ENCODE peak calls at places on chromosomes 12 and 14, in nine cellular contexts. One of them, this sample, is unnamed.

GRCh38 chr12:55019784-55020183 is at the start of gene NEUROD4:
- DNase-seq in CD4-positive, CD25-positive, alpha-beta regulatory T cell: peak
- DNase-seq in left ventricle myocardium inferior: peak
- DNase-seq in fibroblast of mammary gland: peak
- DNase-seq in tibial artery: no peak
- DNase-seq in PC-9: no peak
- DNase-seq in foreskin fibroblast: peak
- DNase-seq in heart left ventricle: peak
- DNase-seq in osteoblast: peak
- DNase-seq in this sample: peak

GRCh38 chr12:85641796-85642195 is 194.4 kb downstream of the RASSF9 start:
- DNase-seq in foreskin fibroblast: peak
- DNase-seq in CD4-positive, CD25-positive, alpha-beta regulatory T cell: no peak
- DNase-seq in heart left ventricle: no peak
- DNase-seq in tibial artery: no peak
- DNase-seq in fibroblast of mammary gland: peak
- DNase-seq in left ventricle myocardium inferior: no peak
- DNase-seq in osteoblast: no peak
- DNase-seq in PC-9: peak
- DNase-seq in this sample: no peak

GRCh38 chr14:54659365-54659764 is 92.4 kb downstream of the SAMD4A start:
- DNase-seq in heart left ventricle: no peak
- DNase-seq in tibial artery: no peak
- DNase-seq in CD4-positive, CD25-positive, alpha-beta regulatory T cell: no peak
- DNase-seq in osteoblast: no peak
- DNase-seq in PC-9: peak
- DNase-seq in fibroblast of mammary gland: no peak
- DNase-seq in foreskin fibroblast: no peak
- DNase-seq in left ventricle myocardium inferior: no peak
- DNase-seq in this sample: no peak

GRCh38 chr12:63068857-63069442 is 82.1 kb downstream of the AVPR1A start:
- DNase-seq in CD4-positive, CD25-positive, alpha-beta regulatory T cell: no peak
- DNase-seq in fibroblast of mammary gland: peak
- DNase-seq in left ventricle myocardium inferior: no peak
- DNase-seq in heart left ventricle: no peak
- DNase-seq in foreskin fibroblast: peak
- DNase-seq in osteoblast: no peak
- DNase-seq in PC-9: peak
- DNase-seq in tibial artery: no peak
- DNase-seq in this sample: peak

GRCh38 chr12:101862245-101862644 is 15.1 kb upstream of the DRAM1 start:
- DNase-seq in osteoblast: no peak
- DNase-seq in foreskin fibroblast: no peak
- DNase-seq in CD4-positive, CD25-positive, alpha-beta regulatory T cell: no peak
- DNase-seq in tibial artery: no peak
- DNase-seq in heart left ventricle: no peak
- DNase-seq in left ventricle myocardium inferior: no peak
- DNase-seq in PC-9: peak
- DNase-seq in fibroblast of mammary gland: no peak
- DNase-seq in this sample: no peak

GRCh38 chr12:85130631-85131030 is 94.5 kb downstream of the LRRIQ1 start:
- DNase-seq in PC-9: no peak
- DNase-seq in osteoblast: no peak
- DNase-seq in foreskin fibroblast: peak
- DNase-seq in tibial artery: no peak
- DNase-seq in CD4-positive, CD25-positive, alpha-beta regulatory T cell: no peak
- DNase-seq in fibroblast of mammary gland: no peak
- DNase-seq in heart left ventricle: no peak
- DNase-seq in left ventricle myocardium inferior: no peak
- DNase-seq in this sample: peak

GRCh38 chr12:51766067-51766466 is 82.5 kb downstream of the FIGNL2 start:
- DNase-seq in PC-9: no peak
- DNase-seq in heart left ventricle: no peak
- DNase-seq in osteoblast: no peak
- DNase-seq in tibial artery: no peak
- DNase-seq in left ventricle myocardium inferior: no peak
- DNase-seq in CD4-positive, CD25-positive, alpha-beta regulatory T cell: no peak
- DNase-seq in foreskin fibroblast: no peak
- DNase-seq in fibroblast of mammary gland: no peak
- DNase-seq in this sample: no peak

GRCh38 chr12:48334807-48335206 is 15.9 kb downstream of the ZNF641 start:
- DNase-seq in heart left ventricle: no peak
- DNase-seq in left ventricle myocardium inferior: no peak
- DNase-seq in PC-9: no peak
- DNase-seq in osteoblast: peak
- DNase-seq in CD4-positive, CD25-positive, alpha-beta regulatory T cell: no peak
- DNase-seq in tibial artery: no peak
- DNase-seq in foreskin fibroblast: no peak
- DNase-seq in fibroblast of mammary gland: no peak
- DNase-seq in this sample: no peak

DNA sequence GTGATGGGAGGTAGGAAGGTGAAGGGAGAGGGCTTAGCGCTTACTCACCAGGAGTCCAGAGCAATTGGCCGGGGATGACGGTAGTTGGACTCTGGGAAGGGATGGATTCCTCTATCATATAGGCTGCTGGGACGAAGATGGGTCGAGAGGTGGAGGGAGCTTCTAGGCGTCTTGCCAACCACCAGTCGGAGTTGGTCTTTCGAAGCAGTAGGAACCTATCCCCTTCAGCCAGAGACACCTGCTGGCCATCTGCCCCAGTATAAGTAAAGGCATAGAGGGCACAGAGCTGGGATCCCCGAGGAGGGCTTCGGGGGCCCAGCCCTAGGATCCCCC is 657 bp downstream of the ARHGAP9 start:
- DNase-seq in left ventricle myocardium inferior: no peak
- DNase-seq in tibial artery: no peak
- DNase-seq in CD4-positive, CD25-positive, alpha-beta regulatory T cell: no peak
- DNase-seq in heart left ventricle: no peak
- DNase-seq in foreskin fibroblast: no peak
- DNase-seq in fibroblast of mammary gland: no peak
- DNase-seq in osteoblast: peak
- DNase-seq in PC-9: no peak
- DNase-seq in this sample: no peak
- H3K4me3 ChIP-seq in left ventricle myocardium inferior: no peak
- H3K4me3 ChIP-seq in tibial artery: no peak
- H3K4me3 ChIP-seq in CD4-positive, CD25-positive, alpha-beta regulatory T cell: peak
- H3K4me3 ChIP-seq in heart left ventricle: no peak
- H3K4me3 ChIP-seq in foreskin fibroblast: no peak
- H3K4me3 ChIP-seq in fibroblast of mammary gland: no peak
- H3K4me3 ChIP-seq in osteoblast: no peak
- H3K4me3 ChIP-seq in PC-9: no peak
- H3K4me3 ChIP-seq in this sample: no peak

GRCh38 chr14:90671382-90671781 is 144.8 kb downstream of the TTC7B start:
- DNase-seq in heart left ventricle: no peak
- DNase-seq in tibial artery: no peak
- DNase-seq in PC-9: no peak
- DNase-seq in left ventricle myocardium inferior: no peak
- DNase-seq in CD4-positive, CD25-positive, alpha-beta regulatory T cell: peak
- DNase-seq in fibroblast of mammary gland: no peak
- DNase-seq in foreskin fibroblast: no peak
- DNase-seq in osteoblast: no peak
- DNase-seq in this sample: no peak
- H3K4me3 ChIP-seq in heart left ventricle: no peak
- H3K4me3 ChIP-seq in tibial artery: no peak
- H3K4me3 ChIP-seq in PC-9: no peak
- H3K4me3 ChIP-seq in left ventricle myocardium inferior: no peak
- H3K4me3 ChIP-seq in CD4-positive, CD25-positive, alpha-beta regulatory T cell: peak
- H3K4me3 ChIP-seq in fibroblast of mammary gland: no peak
- H3K4me3 ChIP-seq in foreskin fibroblast: no peak
- H3K4me3 ChIP-seq in osteoblast: no peak
- H3K4me3 ChIP-seq in this sample: no peak

GRCh38 chr12:118122264-118122663 is 13.7 kb upstream of the PEBP1 start:
- DNase-seq in foreskin fibroblast: no peak
- DNase-seq in PC-9: no peak
- DNase-seq in fibroblast of mammary gland: no peak
- DNase-seq in tibial artery: no peak
- DNase-seq in left ventricle myocardium inferior: no peak
- DNase-seq in heart left ventricle: no peak
- DNase-seq in CD4-positive, CD25-positive, alpha-beta regulatory T cell: no peak
- DNase-seq in osteoblast: no peak
- DNase-seq in this sample: no peak

GRCh38 chr12:118124333-118124874 is 11.5 kb upstream of the PEBP1 start:
- DNase-seq in CD4-positive, CD25-positive, alpha-beta regulatory T cell: no peak
- DNase-seq in left ventricle myocardium inferior: no peak
- DNase-seq in fibroblast of mammary gland: no peak
- DNase-seq in foreskin fibroblast: no peak
- DNase-seq in tibial artery: no peak
- DNase-seq in heart left ventricle: no peak
- DNase-seq in PC-9: no peak
- DNase-seq in osteoblast: no peak
- DNase-seq in this sample: no peak

GRCh38 chr12:118120579-118121363 is 15.2 kb upstream of the PEBP1 start:
- DNase-seq in left ventricle myocardium inferior: peak
- DNase-seq in CD4-positive, CD25-positive, alpha-beta regulatory T cell: peak
- DNase-seq in fibroblast of mammary gland: peak
- DNase-seq in osteoblast: peak
- DNase-seq in PC-9: no peak
- DNase-seq in heart left ventricle: peak
- DNase-seq in tibial artery: peak
- DNase-seq in foreskin fibroblast: peak
- DNase-seq in this sample: no peak

DNA sequence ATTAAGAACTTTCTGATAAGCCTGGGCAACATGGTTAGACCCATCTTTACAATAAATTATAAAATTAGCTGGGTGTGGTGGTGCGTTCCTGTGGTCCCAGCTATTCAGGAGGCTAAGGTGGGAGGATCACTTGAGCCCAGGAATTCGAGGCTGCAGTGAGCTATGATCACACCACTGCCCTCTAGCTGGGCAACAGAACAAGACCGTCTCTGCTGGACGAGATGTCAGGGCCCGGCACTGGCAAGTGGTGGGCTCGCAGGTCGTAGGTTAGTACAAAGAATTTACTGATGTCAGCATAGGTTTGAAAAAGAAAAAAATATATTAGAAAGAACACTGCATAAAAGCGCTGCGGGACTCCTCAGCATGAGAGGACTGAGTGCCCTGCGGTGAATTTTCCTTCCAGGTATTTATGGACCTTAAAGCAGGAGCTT is 15.7 kb upstream of the VSIG10 start:
- DNase-seq in tibial artery: no peak
- DNase-seq in CD4-positive, CD25-positive, alpha-beta regulatory T cell: no peak
- DNase-seq in heart left ventricle: no peak
- DNase-seq in foreskin fibroblast: no peak
- DNase-seq in osteoblast: no peak
- DNase-seq in fibroblast of mammary gland: no peak
- DNase-seq in PC-9: no peak
- DNase-seq in left ventricle myocardium inferior: no peak
- DNase-seq in this sample: no peak
- H3K4me3 ChIP-seq in tibial artery: no peak
- H3K4me3 ChIP-seq in CD4-positive, CD25-positive, alpha-beta regulatory T cell: no peak
- H3K4me3 ChIP-seq in heart left ventricle: no peak
- H3K4me3 ChIP-seq in foreskin fibroblast: no peak
- H3K4me3 ChIP-seq in osteoblast: no peak
- H3K4me3 ChIP-seq in fibroblast of mammary gland: no peak
- H3K4me3 ChIP-seq in PC-9: no peak
- H3K4me3 ChIP-seq in left ventricle myocardium inferior: no peak
- H3K4me3 ChIP-seq in this sample: no peak

DNA sequence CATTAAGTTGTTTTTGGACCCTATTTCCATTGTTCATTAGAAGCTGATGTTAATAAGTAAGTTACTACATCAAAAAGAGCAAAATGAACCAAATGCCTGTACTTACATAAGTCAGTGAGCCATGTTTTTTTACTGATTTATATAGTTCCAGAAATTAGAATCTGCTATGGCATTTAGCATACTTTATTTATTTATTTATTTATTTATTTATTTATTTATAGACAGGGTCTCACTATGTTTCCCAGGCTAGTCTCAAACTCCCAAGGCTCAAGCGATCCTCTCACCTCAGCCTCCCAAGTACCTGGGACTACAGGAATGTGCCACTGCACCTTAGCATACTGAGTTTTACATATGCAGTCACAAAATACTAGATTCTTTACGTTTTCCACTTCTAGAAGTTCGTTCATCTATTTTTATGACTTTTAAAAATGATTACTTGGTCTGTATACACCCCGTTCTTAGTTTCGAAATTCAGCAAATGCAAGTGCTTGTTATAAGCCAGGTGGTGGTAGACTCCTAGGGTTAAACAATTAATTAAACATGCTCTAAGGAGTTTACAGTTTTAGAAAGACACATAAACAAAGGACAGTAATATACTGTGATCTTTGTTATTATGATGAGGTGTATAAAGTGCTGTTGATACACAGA is 69.8 kb downstream of the SCFD1 start:
- DNase-seq in fibroblast of mammary gland: no peak
- DNase-seq in osteoblast: no peak
- DNase-seq in tibial artery: no peak
- DNase-seq in CD4-positive, CD25-positive, alpha-beta regulatory T cell: no peak
- DNase-seq in foreskin fibroblast: no peak
- DNase-seq in heart left ventricle: no peak
- DNase-seq in PC-9: no peak
- DNase-seq in left ventricle myocardium inferior: no peak
- DNase-seq in this sample: no peak
- H3K4me3 ChIP-seq in fibroblast of mammary gland: no peak
- H3K4me3 ChIP-seq in osteoblast: no peak
- H3K4me3 ChIP-seq in tibial artery: no peak
- H3K4me3 ChIP-seq in CD4-positive, CD25-positive, alpha-beta regulatory T cell: no peak
- H3K4me3 ChIP-seq in foreskin fibroblast: no peak
- H3K4me3 ChIP-seq in heart left ventricle: no peak
- H3K4me3 ChIP-seq in PC-9: no peak
- H3K4me3 ChIP-seq in left ventricle myocardium inferior: no peak
- H3K4me3 ChIP-seq in this sample: no peak

DNA sequence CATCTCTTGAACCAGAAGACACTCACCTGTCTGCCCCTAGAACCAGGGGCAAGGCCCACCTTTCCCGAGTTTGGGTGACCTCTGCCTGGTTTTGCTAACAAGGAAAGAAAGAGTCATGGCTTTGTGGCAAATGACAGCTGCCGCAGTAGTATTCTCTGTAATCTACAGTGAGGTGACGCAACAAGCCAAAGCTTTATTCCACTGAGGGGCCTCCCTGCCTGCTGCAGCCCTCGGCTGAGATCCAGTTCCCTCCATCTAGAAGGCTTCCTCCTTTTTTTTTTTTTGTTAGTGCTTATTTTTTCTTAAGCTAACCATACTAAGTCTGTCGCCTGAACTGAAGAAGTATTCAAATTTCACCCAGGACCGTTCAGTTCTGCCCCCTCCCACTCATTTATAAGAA is 142.3 kb upstream of the TMCC3 start:
- DNase-seq in tibial artery: no peak
- DNase-seq in osteoblast: no peak
- DNase-seq in fibroblast of mammary gland: no peak
- DNase-seq in CD4-positive, CD25-positive, alpha-beta regulatory T cell: no peak
- DNase-seq in PC-9: no peak
- DNase-seq in left ventricle myocardium inferior: peak
- DNase-seq in heart left ventricle: peak
- DNase-seq in foreskin fibroblast: no peak
- DNase-seq in this sample: peak
- H3K4me3 ChIP-seq in tibial artery: no peak
- H3K4me3 ChIP-seq in osteoblast: no peak
- H3K4me3 ChIP-seq in fibroblast of mammary gland: no peak
- H3K4me3 ChIP-seq in CD4-positive, CD25-positive, alpha-beta regulatory T cell: no peak
- H3K4me3 ChIP-seq in PC-9: no peak
- H3K4me3 ChIP-seq in left ventricle myocardium inferior: no peak
- H3K4me3 ChIP-seq in heart left ventricle: no peak
- H3K4me3 ChIP-seq in foreskin fibroblast: no peak
- H3K4me3 ChIP-seq in this sample: no peak